ENCODE peak calls at places on chromosomes 7 and 10, in six cellular contexts. N, Q, V, W, T and Z are unnamed samples.

GRCh38 chr7:24757799-24758275 is 573 bp upstream of the GSDME start:
- DNase-seq in N (no peak), Q (no peak), V (no peak), W (no peak), T (no peak), Z (peak)

GRCh38 chr7:139023076-139023475 is 12.8 kb downstream of the ZC3HAV1L start:
- DNase-seq in N (no peak), Q (no peak), V (no peak), W (no peak), T (no peak), Z (no peak)

GRCh38 chr10:11793762-11794479 is 29.2 kb upstream of the PROSER2 start:
- DNase-seq in N (no peak), Q (peak), V (no peak), W (no peak), T (no peak), Z (peak)

GRCh38 chr10:111962951-111963350 is 220.6 kb downstream of the GPAM start:
- DNase-seq in N (no peak), Q (no peak), V (no peak), W (no peak), T (no peak), Z (no peak)

GRCh38 chr7:136050462-136050847 is 73.3 kb upstream of the MTPN start:
- DNase-seq in N (no peak), Q (no peak), V (no peak), W (no peak), T (no peak), Z (no peak)

GRCh38 chr10:43209651-43210141 is 57.2 kb downstream of the RASGEF1A start:
- DNase-seq in N (no peak), Q (no peak), V (no peak), W (no peak), T (no peak), Z (no peak)

GRCh38 chr10:3046941-3047621 is 20.3 kb upstream of the PFKP start:
- DNase-seq in N (no peak), Q (no peak), V (no peak), W (no peak), T (no peak), Z (no peak)

GRCh38 chr7:102149416-102149815 is 137.3 kb upstream of the SH2B2 start:
- DNase-seq in N (no peak), Q (no peak), V (no peak), W (no peak), T (no peak), Z (no peak)

GRCh38 chr10:46555713-46556514 is 544 bp downstream of the GPRIN2 start:
- DNase-seq in N (no peak), Q (no peak), V (no peak), W (peak), T (no peak), Z (no peak)

GRCh38 chr7:135661311-135662122 is 797 bp upstream of the STMP1 start:
- DNase-seq in N (no peak), Q (no peak), V (no peak), W (no peak), T (no peak), Z (no peak)

GRCh38 chr10:97010695-97011206 is 175.0 kb downstream of the SLIT1 start:
- DNase-seq in N (no peak), Q (no peak), V (no peak), W (no peak), T (no peak), Z (no peak)

GRCh38 chr10:61451357-61451756 is 1.8 kb downstream of the TMEM26 start:
- DNase-seq in N (no peak), Q (no peak), V (no peak), W (no peak), T (no peak), Z (no peak)

GRCh38 chr10:124496150-124496549 is 34.5 kb downstream of the LHPP start:
- DNase-seq in N (no peak), Q (no peak), V (no peak), W (no peak), T (no peak), Z (no peak)

GRCh38 chr10:86651021-86651471 is 3.3 kb upstream of the OPN4 start:
- DNase-seq in N (no peak), Q (no peak), V (no peak), W (peak), T (no peak), Z (no peak)

GRCh38 chr10:130472236-130472635 is 336.0 kb downstream of the GLRX3 start:
- DNase-seq in N (no peak), Q (no peak), V (no peak), W (no peak), T (no peak), Z (no peak)

GRCh38 chr10:35324196-35324595 is 12.1 kb upstream of the CCNY start:
- DNase-seq in N (no peak), Q (no peak), V (no peak), W (no peak), T (no peak), Z (no peak)